ENCODE peak calls at places on chromosomes 3 and 15, in four cellular contexts. F is brain microvascular endothelial cell, C is IMR-90, U is fibroblast of lung. K is an unnamed sample.

GRCh38 chr3:58176827-58177489 is 33.8 kb downstream of the DNASE1L3 start:
- DNase-seq in C (no peak), F (no peak), U (no peak), K (peak)

GRCh38 chr15:73051402-73051810 is 857 bp upstream of the NEO1 start:
- DNase-seq in C (no peak), U (no peak), F (no peak), K (no peak)

GRCh38 chr3:128454310-128454618 is 12.4 kb downstream of the DNAJB8 start:
- DNase-seq in U (no peak), C (no peak), F (no peak), K (no peak)

GRCh38 chr15:73867956-73868355 is 5.4 kb upstream of the TBC1D21 start:
- DNase-seq in U (no peak), F (no peak), C (no peak), K (no peak)

GRCh38 chr3:57659810-57660439 is 33.0 kb downstream of the DENND6A start:
- DNase-seq in F (no peak), C (no peak), U (no peak), K (no peak)

GRCh38 chr3:144127014-144127413 is 155.4 kb downstream of the DIPK2A start:
- DNase-seq in U (no peak), C (no peak), F (peak), K (no peak)

GRCh38 chr3:147410518-147411234 is 1.5 kb downstream of the ZIC1 start:
- DNase-seq in C (peak), U (no peak), F (peak), K (peak)

GRCh38 chr3:9069971-9070370 is 106.7 kb upstream of the RAD18 start:
- DNase-seq in C (no peak), U (no peak), F (no peak), K (no peak)

GRCh38 chr3:193490989-193491388 is 63.7 kb downstream of the ATP13A4 start:
- DNase-seq in U (no peak), C (no peak), F (no peak), K (no peak)

GRCh38 chr15:86762874-86763273 is 683.2 kb downstream of the AGBL1 start:
- DNase-seq in C (no peak), F (no peak), U (no peak), K (no peak)

DNA sequence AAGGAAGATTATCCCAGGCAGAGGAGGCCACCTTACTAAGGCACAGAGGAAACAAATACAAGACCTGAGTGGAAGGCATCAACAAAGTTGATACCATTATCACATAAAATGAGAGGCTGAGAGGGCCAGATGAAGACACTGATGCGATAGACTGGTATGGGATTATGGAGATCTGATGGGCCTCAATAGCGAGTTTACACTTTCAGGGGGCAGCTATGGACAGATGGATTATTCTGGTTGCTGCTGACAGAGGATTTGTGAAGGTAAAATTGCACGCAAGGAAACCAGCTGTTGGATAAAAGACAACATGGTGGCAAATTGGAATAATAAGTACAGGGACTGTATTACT is 203.9 kb downstream of the MBNL1 start:
- DNase-seq in U (no peak), C (no peak), F (no peak), K (no peak)
- H3K4me3 ChIP-seq in U (no peak), C (no peak), F (no peak), K (no peak)

DNA sequence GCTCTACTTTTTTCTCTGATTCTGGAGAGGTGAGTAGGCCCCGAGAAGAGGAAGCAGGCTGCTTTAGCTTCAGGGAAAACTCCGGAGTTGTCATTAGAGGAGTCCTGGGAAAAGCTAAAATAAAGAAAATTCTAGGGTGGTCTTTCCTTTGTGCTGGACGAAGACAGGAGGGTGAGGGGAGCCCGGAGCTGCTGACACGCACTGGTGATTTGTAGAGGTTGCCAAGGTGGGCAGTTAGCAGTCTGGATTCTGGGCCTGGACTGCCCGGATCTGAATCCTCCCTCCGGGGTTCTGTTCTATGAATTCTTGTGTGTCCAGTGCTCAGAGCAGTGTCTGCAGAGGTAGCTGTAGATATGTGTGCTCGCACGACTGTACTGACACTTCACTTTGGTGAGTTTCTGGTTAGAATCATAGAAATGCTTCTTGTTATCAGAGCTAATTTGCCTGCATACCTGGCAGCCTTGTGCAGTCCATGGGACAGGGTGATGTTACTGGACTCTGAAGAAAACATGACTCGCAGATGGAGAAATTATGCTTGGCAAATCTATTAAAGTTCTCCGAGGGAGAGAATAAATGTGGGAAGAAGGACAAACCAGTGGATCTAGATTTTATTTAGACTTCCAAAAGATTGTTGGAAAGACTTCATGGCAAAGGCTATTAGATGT is 12.0 kb downstream of the CGNL1 start:
- DNase-seq in C (no peak), U (no peak), F (no peak), K (no peak)
- H3K4me3 ChIP-seq in C (no peak), U (no peak), F (no peak), K (no peak)

DNA sequence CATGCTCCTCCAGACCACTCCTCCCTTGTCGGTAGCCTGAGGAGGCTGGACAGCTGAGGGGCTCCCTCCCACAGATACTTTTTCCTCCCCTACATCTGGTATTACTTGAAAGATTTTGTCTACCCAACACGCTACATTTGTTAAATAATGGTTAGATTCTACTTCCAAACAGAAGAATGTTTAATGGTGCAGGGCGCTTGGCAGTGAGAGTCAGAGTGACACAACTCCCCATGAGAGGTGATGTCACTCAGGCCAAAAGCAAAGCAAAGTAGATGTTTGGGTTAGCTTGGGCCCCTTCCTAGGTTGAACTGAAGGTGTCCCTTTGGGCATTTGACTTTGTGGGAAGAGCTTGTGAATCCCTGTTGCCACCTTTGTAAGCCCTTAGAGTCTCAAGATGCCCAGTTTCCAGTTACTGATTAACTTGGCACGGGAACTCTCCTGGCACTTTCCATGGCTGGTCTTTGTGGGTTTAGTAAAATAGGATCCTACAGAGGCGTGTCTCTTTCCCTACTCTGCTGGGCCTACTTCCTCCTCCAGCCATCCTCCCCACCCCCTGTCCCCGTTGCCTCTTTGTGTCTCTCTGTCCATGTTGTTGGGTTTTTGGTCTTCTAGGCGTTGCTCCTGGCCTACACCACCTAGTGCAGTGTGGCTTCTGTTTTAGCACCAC is 5.6 kb downstream of the LIMD1 start:
- DNase-seq in U (no peak), C (no peak), F (no peak), K (no peak)
- H3K4me3 ChIP-seq in U (no peak), C (no peak), F (no peak), K (no peak)

GRCh38 chr15:90318591-90318990 is 33.5 kb upstream of the ZNF774 start:
- DNase-seq in C (no peak), U (no peak), F (no peak), K (no peak)

GRCh38 chr15:90325677-90326200 is 26.3 kb upstream of the ZNF774 start:
- DNase-seq in F (no peak), U (no peak), C (no peak), K (no peak)

GRCh38 chr15:90320062-90320884 is 31.8 kb upstream of the ZNF774 start:
- DNase-seq in U (peak), C (peak), F (peak), K (peak)

GRCh38 chr15:90320885-90321278 is 31.2 kb upstream of the ZNF774 start:
- DNase-seq in U (no peak), C (no peak), F (no peak), K (no peak)

GRCh38 chr15:90322531-90322930 is 29.6 kb upstream of the ZNF774 start:
- DNase-seq in C (no peak), F (no peak), U (no peak), K (no peak)
- H3K4me3 ChIP-seq in C (no peak), F (no peak), U (no peak), K (no peak)

DNA sequence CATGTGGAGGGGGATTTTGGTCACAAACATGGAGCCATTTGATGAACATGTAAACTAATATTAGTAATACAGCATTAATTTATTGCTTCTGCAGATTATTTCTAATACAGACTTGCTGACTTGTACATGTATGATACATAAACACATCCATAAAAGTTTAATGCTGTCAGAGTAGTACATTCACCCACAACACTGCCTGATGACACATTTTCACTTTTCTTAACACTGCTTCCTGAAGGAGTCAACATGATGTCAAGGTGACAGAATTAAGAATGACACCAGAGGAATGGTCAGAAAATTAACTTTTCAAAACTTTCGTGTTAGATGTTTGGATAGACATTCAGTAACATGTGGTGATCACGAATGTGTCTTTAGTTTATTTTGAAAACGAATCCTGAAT is 199.4 kb downstream of the SATB1 start:
- DNase-seq in F (no peak), U (no peak), C (no peak), K (no peak)
- H3K4me3 ChIP-seq in F (no peak), U (no peak), C (no peak), K (no peak)

DNA sequence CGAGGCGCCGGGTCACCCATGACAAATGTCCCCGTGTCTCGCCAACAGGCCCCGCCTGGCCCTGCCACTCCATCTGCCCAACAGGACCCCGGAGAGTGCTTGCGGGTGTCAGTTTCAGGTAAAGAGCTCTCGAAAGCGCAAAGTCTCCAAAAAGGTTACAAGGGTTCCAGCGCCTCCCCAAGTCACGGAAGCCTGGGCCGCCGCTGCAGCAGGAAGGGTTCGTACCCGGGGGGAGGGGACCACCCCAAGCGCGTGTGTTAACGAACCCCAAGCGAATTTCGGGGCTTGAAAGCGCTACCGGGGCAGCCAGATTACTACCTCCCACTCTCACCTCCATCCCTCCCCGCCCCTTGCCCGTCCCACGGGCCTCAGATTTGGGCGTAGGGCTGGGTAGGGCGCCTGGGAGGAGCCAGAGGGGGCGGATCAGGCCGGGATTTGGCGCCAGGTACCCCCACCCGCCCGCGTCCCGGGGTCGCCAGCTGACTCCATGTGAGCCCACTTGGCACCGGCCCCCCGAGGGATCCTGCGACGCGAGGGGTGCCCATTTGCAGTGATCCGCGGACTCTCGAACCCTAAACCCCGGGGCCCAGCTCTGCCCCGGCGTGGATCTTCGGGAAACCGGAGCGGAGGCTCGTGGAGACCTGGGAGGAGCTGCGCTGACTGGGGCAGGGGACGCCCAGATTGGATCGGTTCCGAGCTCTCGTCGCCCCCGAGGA is 85.9 kb downstream of the NR2F2 start:
- DNase-seq in F (no peak), C (no peak), U (no peak), K (no peak)
- H3K4me3 ChIP-seq in F (peak), C (no peak), U (peak), K (no peak)

GRCh38 chr15:57460208-57460816 is 84.0 kb downstream of the CGNL1 start:
- DNase-seq in U (no peak), F (no peak), C (no peak), K (no peak)

GRCh38 chr15:57456559-57456958 is 80.3 kb downstream of the CGNL1 start:
- DNase-seq in C (no peak), U (no peak), F (no peak), K (no peak)

GRCh38 chr15:57458255-57458850 is 82.0 kb downstream of the CGNL1 start:
- DNase-seq in U (no peak), F (no peak), C (no peak), K (no peak)

GRCh38 chr15:57455969-57456368 is 79.7 kb downstream of the CGNL1 start:
- DNase-seq in F (no peak), U (no peak), C (no peak), K (no peak)

DNA sequence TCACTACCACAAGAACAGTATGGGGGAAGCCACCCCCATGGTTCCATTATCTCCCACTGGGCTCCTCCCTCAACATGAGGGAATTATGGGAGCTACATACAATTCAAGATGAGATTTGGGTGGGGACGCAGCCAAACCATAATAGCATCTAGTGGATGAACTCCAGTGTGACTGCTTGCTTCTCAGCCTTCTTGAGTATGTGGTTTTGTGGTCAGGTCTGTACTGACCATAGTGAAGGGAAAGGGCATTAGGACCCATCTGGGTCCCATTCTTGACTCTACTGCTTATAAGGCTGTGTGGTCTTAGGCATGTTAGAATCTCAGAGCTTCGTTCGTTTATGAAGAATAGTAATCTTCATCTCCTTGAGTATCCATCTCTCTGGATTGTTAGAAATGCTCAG is 81.4 kb downstream of the CGNL1 start:
- DNase-seq in U (no peak), C (no peak), F (no peak), K (peak)
- H3K4me3 ChIP-seq in U (no peak), C (no peak), F (no peak), K (no peak)

K was measured in osteoblast.